ENCODE peak calls at places on chromosome 10, in five cellular contexts. Z is HCT116, O is HepG2, T is GM12878, I is K562. Q is an unnamed sample.

GRCh38 chr10:46283945-46284285 is 2.9 kb upstream of the ANTXRL start:
- DNase-seq in Z (no peak), O (no peak), T (no peak), I (no peak), Q (no peak)

GRCh38 chr10:72323108-72323932 is 31.4 kb downstream of the DNAJB12 start:
- DNase-seq in Z (no peak), O (no peak), T (no peak), I (no peak), Q (no peak)

GRCh38 chr10:35184527-35185171 is 58.0 kb downstream of the CREM start:
- DNase-seq in Z (no peak), O (no peak), T (no peak), I (no peak), Q (no peak)

GRCh38 chr10:44278669-44279337 is 106.1 kb downstream of the CXCL12 start:
- DNase-seq in Z (no peak), O (no peak), T (no peak), I (no peak), Q (peak)

GRCh38 chr10:88095778-88096452 is 232.5 kb downstream of the PTEN start:
- DNase-seq in Z (no peak), O (no peak), T (no peak), I (no peak), Q (no peak)

GRCh38 chr10:85642082-85642420 is 724.5 kb downstream of the GRID1 start:
- DNase-seq in Z (no peak), O (no peak), T (no peak), I (no peak), Q (no peak)

GRCh38 chr10:77799352-77799751 is 127.2 kb downstream of the DLG5 start:
- DNase-seq in Z (no peak), O (no peak), T (no peak), I (no peak), Q (no peak)

GRCh38 chr10:16891375-16892313 is 74.4 kb upstream of the RSU1 start:
- DNase-seq in Z (peak), O (peak), T (no peak), I (peak), Q (peak)

GRCh38 chr10:16156681-16157080 is 280.1 kb upstream of the PTER start:
- DNase-seq in Z (no peak), O (no peak), T (no peak), I (no peak), Q (no peak)

GRCh38 chr10:77428776-77429395 is 208.7 kb downstream of the KCNMA1 start:
- DNase-seq in Z (peak), O (peak), T (no peak), I (peak), Q (no peak)

GRCh38 chr10:132401396-132402168 is 4.6 kb downstream of the PWWP2B start:
- DNase-seq in Z (no peak), O (no peak), T (no peak), I (no peak), Q (no peak)

GRCh38 chr10:67015225-67015624 is 89.4 kb downstream of the LRRTM3 start:
- DNase-seq in Z (no peak), O (no peak), T (no peak), I (no peak), Q (no peak)

GRCh38 chr10:19576576-19576975 is 239.7 kb upstream of the PLXDC2 start:
- DNase-seq in Z (no peak), O (no peak), T (no peak), I (no peak), Q (no peak)

GRCh38 chr10:46231087-46231486 is 55.7 kb upstream of the ANTXRL start:
- DNase-seq in Z (no peak), O (no peak), T (no peak), I (no peak), Q (no peak)

GRCh38 chr10:12235796-12236195 is 39.8 kb downstream of the CDC123 start:
- DNase-seq in Z (no peak), O (peak), T (no peak), I (no peak), Q (no peak)

GRCh38 chr10:131477457-131478205 is 166.1 kb upstream of the TCERG1L start:
- DNase-seq in Z (no peak), O (peak), T (no peak), I (no peak), Q (no peak)

DNA sequence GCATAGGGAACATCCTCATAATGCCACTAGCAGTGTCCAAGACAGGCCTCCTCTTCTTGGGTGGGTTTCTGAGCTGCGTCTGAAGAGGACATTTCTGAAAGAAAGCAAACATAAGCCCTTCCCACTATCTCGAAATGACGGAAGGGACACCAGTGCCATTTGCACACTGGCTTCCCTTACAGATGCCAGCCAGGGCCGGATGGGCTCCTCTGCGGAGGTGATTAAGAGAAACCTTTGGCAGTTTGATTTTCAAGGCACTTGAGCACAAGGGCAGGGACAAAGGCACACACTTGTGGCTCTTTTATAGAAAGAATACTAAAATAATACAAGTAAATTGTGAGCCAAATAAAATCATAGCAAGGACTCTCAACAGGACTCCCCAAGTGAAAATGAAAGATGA is 106.6 kb upstream of the CELF2 start:
- DNase-seq in Z (no peak), O (no peak), T (no peak), I (no peak), Q (no peak)
- TF ChIP-seq REST in Z (no peak), O (no peak), T (no peak), I (no peak), Q (no peak)

GRCh38 chr10:82084904-82085303 is 209.9 kb downstream of the NRG3 start:
- DNase-seq in Z (no peak), O (no peak), T (no peak), I (no peak), Q (no peak)

GRCh38 chr10:82089327-82089726 is 214.3 kb downstream of the NRG3 start:
- DNase-seq in Z (no peak), O (no peak), T (no peak), I (no peak), Q (peak)

GRCh38 chr10:82084496-82084895 is 209.5 kb downstream of the NRG3 start:
- DNase-seq in Z (no peak), O (no peak), T (no peak), I (no peak), Q (no peak)
- TF ChIP-seq YY1 in Z (no peak), O (no peak), T (no peak), I (no peak), Q (no peak)

GRCh38 chr10:93755443-93756127 is 2.2 kb upstream of the LGI1 start:
- DNase-seq in Z (no peak), O (no peak), T (no peak), I (no peak), Q (no peak)
- TF ChIP-seq REST in Z (no peak), O (no peak), T (no peak), I (no peak), Q (no peak)

GRCh38 chr10:59099536-59099935 is 76.9 kb upstream of the PHYHIPL start:
- DNase-seq in Z (no peak), O (no peak), T (no peak), I (no peak), Q (peak)

GRCh38 chr10:59096631-59097030 is 79.8 kb upstream of the PHYHIPL start:
- DNase-seq in Z (no peak), O (no peak), T (no peak), I (no peak), Q (no peak)

GRCh38 chr10:59102394-59102793 is 74.0 kb upstream of the PHYHIPL start:
- DNase-seq in Z (no peak), O (no peak), T (no peak), I (no peak), Q (no peak)

GRCh38 chr10:59098811-59099452 is 77.5 kb upstream of the PHYHIPL start:
- DNase-seq in Z (no peak), O (no peak), T (no peak), I (no peak), Q (peak)

GRCh38 chr10:59098387-59098786 is 78.1 kb upstream of the PHYHIPL start:
- DNase-seq in Z (no peak), O (no peak), T (no peak), I (no peak), Q (no peak)
- TF ChIP-seq YY1 in Z (no peak), O (no peak), T (no peak), I (no peak), Q (no peak)

GRCh38 chr10:127433951-127434350 is 115.2 kb upstream of the NPS start:
- DNase-seq in Z (no peak), O (no peak), T (no peak), I (no peak), Q (no peak)
- TF ChIP-seq REST in Z (no peak), O (no peak), T (no peak), I (no peak), Q (no peak)

GRCh38 chr10:70816220-70816894 is 609 bp downstream of the SGPL1 start:
- DNase-seq in Z (peak), O (peak), T (no peak), I (no peak), Q (peak)

GRCh38 chr10:70815504-70816219 is at the start of gene SGPL1:
- DNase-seq in Z (peak), O (peak), T (peak), I (peak), Q (peak)

GRCh38 chr10:70822421-70822820 is 6.7 kb downstream of the SGPL1 start:
- DNase-seq in Z (no peak), O (no peak), T (no peak), I (no peak), Q (peak)

GRCh38 chr10:70820976-70821750 is 5.4 kb downstream of the SGPL1 start:
- DNase-seq in Z (no peak), O (no peak), T (no peak), I (no peak), Q (no peak)
- TF ChIP-seq YY1 in Z (no peak), O (no peak), T (no peak), I (no peak), Q (no peak)

DNA sequence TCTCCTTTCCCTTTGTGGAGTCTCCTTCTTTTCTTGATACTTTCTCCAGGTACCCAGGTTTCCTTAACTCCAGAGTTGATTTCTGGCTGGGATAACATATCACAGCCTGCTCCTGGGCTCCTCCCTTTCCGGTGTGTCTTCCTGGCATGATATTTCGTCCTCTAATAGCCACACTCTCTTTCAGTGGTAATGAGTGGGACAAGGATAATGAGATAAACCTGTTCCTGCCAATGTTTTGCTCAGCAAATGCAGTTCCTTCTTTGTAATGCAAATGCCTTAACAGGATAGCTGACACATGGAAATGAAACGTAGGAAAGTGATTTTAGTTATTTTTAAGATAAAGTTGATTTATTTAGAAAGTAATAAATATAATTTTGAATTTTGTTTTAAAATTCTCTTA is 168.6 kb downstream of the NRP1 start:
- DNase-seq in Z (no peak), O (no peak), T (no peak), I (no peak), Q (no peak)
- TF ChIP-seq REST in Z (no peak), O (no peak), T (no peak), I (no peak), Q (no peak)

DNA sequence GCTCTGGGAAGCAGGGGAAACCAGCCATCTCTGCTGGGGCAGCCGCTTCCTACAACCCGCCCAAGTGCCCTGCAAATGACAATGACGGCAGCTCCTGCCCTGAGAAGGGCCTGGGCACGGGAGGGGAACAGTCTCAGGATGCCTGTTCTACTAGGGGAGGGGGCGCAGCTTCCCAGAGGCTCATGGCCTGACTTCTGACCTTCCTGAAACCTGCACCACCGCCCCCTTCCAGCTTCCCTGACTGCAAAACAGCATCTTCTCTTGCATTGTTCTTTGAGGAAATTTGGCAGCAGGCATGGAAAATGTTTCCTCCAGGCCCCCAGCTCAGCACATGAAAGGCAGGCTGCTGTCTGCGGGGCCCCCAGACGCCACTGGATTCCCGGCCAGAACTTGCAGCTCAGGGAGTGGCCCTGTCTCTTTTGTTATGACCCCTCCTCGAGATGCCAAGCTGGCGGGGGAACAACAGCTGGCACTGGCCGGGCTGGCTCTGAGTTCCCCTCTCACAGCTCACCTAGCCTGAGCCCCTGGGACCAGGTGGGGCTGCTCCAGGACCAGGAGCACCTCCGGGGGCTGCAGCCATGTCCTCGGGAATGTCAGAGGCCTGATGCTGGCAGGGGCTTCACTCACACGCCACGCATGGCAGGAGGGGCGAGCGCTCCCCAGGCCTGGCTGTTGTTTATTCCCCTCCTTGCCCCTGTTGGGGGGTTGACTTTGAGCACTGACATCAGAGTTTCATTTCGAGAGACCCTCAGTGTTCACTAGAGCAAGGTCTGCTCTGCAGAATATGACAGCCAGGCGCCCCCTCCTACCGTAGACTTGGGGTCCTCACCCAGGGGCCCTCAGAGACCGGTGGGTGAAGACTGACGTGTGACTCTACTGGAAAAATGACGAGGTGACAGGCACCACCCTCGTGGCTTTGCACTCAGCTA is 62.7 kb downstream of the CALML3 start:
- DNase-seq in Z (no peak), O (no peak), T (no peak), I (no peak), Q (no peak)
- TF ChIP-seq YY1 in Z (no peak), O (no peak), T (no peak), I (no peak), Q (no peak)

Q was measured in SK-N-SH.